ENCODE peak calls at places on chromosomes 6 and 20, in ten cellular contexts. G is HT-29; B is retina; L is transverse colon; S is SK-N-SH; Q is Jurkat, Clone E6-1; K is astrocyte of the hippocampus; D is nephron progenitor cell; Y is left ventricle myocardium inferior; R is activated T-cell treated with anti-CD3 and anti-CD28 coated beads, Interleukin-2, amount 50 U/mL, for 1 hour. I is an unnamed sample.

GRCh38 chr6:89482136-89482535 is 49.2 kb downstream of the ANKRD6 start:
- DNase-seq in K (peak), Y (no peak), B (no peak), R (no peak), Q (no peak), G (no peak), L (no peak), S (no peak), D (no peak), I (no peak)

GRCh38 chr6:83309344-83309743 is 116.2 kb downstream of the RWDD2A start:
- DNase-seq in K (peak), Q (no peak), S (no peak), D (no peak), G (no peak), L (no peak), B (no peak), Y (no peak), R (no peak), I (no peak)

GRCh38 chr6:108782231-108783041 is 65.8 kb upstream of the ARMC2 start:
- DNase-seq in Y (peak), K (peak), B (peak), G (peak), R (peak), Q (peak), D (peak), L (peak), S (peak), I (peak)

GRCh38 chr6:157428418-157429202 is 47.6 kb downstream of the ZDHHC14 start:
- DNase-seq in B (no peak), L (no peak), Q (no peak), K (no peak), D (no peak), Y (no peak), G (peak), R (no peak), S (no peak), I (no peak)

GRCh38 chr20:45087115-45087785 is 13.7 kb downstream of the KCNS1 start:
- DNase-seq in Y (no peak), G (no peak), Q (no peak), L (no peak), D (no peak), R (no peak), B (no peak), K (no peak), S (no peak), I (no peak)

GRCh38 chr6:23179994-23180393 is 610.6 kb downstream of the HDGFL1 start:
- DNase-seq in K (no peak), Y (no peak), B (no peak), G (no peak), D (no peak), S (no peak), Q (no peak), R (no peak), L (no peak), I (no peak)

GRCh38 chr6:111566873-111567517 is 38.7 kb downstream of the TRAF3IP2 start:
- DNase-seq in S (peak), B (peak), L (no peak), R (no peak), K (peak), Y (no peak), G (no peak), Q (peak), D (peak), I (no peak)

GRCh38 chr20:1075564-1075963 is 42.8 kb upstream of the PSMF1 start:
- DNase-seq in K (no peak), G (no peak), S (no peak), L (no peak), Y (no peak), B (no peak), R (no peak), D (no peak), Q (no peak), I (no peak)

GRCh38 chr6:20411953-20412352 is 10.3 kb downstream of the E2F3 start:
- DNase-seq in R (no peak), Q (no peak), Y (no peak), D (no peak), L (no peak), K (no peak), B (no peak), S (no peak), G (no peak), I (no peak)

GRCh38 chr6:121925024-121925423 is 474.4 kb upstream of the HSF2 start:
- DNase-seq in Y (no peak), B (no peak), R (no peak), D (no peak), S (no peak), K (peak), Q (no peak), L (no peak), G (no peak), I (no peak)

GRCh38 chr20:48828734-48829460 is 1.1 kb upstream of the PREX1 start:
- DNase-seq in Y (no peak), D (no peak), S (peak), B (no peak), Q (no peak), R (no peak), G (no peak), L (no peak), K (no peak), I (no peak)

GRCh38 chr6:42440027-42440426 is 11.7 kb downstream of the TRERF1 start:
- DNase-seq in Y (no peak), S (no peak), Q (no peak), D (no peak), B (no peak), R (no peak), L (no peak), G (no peak), K (no peak), I (no peak)

GRCh38 chr6:110329729-110330436 is 28.3 kb downstream of the METTL24 start:
- DNase-seq in D (peak), B (no peak), S (no peak), Q (no peak), G (peak), L (peak), K (peak), Y (no peak), R (no peak), I (no peak)

GRCh38 chr20:13231031-13231752 is 10.1 kb downstream of the ISM1 start:
- DNase-seq in B (no peak), R (peak), Q (no peak), L (no peak), S (no peak), D (no peak), Y (no peak), K (no peak), G (no peak), I (no peak)

GRCh38 chr20:3749087-3749688 is 16.7 kb downstream of the HSPA12B start:
- DNase-seq in Q (no peak), K (no peak), D (no peak), R (no peak), S (no peak), Y (no peak), B (no peak), G (no peak), L (no peak), I (no peak)

GRCh38 chr6:30810813-30811329 is 66.5 kb upstream of the IER3 start:
- DNase-seq in G (peak), B (no peak), D (no peak), L (peak), Q (no peak), K (no peak), Y (no peak), S (no peak), R (no peak), I (no peak)

GRCh38 chr20:46209930-46210671 is 92.0 kb downstream of the CD40 start:
- DNase-seq in Y (no peak), G (no peak), D (no peak), R (no peak), Q (no peak), B (no peak), S (peak), K (no peak), L (no peak), I (no peak)

GRCh38 chr20:19451591-19452295 is 239.3 kb downstream of the SLC24A3 start:
- DNase-seq in K (no peak), Q (peak), G (no peak), S (no peak), L (no peak), Y (no peak), R (no peak), B (no peak), D (no peak), I (no peak)

GRCh38 chr6:56751604-56752003 is 108.9 kb upstream of the DST start:
- DNase-seq in K (no peak), D (no peak), G (no peak), Q (no peak), B (no peak), L (no peak), S (no peak), R (no peak), Y (no peak), I (no peak)

GRCh38 chr20:40562031-40562430 is 127.0 kb downstream of the MAFB start:
- DNase-seq in R (no peak), B (no peak), D (peak), Y (no peak), K (peak), G (peak), Q (no peak), L (peak), S (no peak), I (no peak)

GRCh38 chr6:27617046-27617687 is 144.3 kb upstream of the ZNF184 start:
- DNase-seq in R (no peak), S (no peak), D (peak), Y (no peak), B (peak), Q (no peak), G (peak), K (peak), L (no peak), I (no peak)

GRCh38 chr20:49866051-49866450 is 49.3 kb downstream of the SPATA2 start:
- DNase-seq in G (no peak), Y (no peak), Q (no peak), B (no peak), L (no peak), R (no peak), K (no peak), S (no peak), D (no peak), I (no peak)

GRCh38 chr6:10441004-10441654 is 26.3 kb upstream of the TFAP2A start:
- DNase-seq in R (no peak), S (no peak), Q (no peak), G (peak), L (no peak), Y (no peak), B (no peak), D (no peak), K (peak), I (no peak)

GRCh38 chr6:15312500-15312899 is 66.6 kb downstream of the JARID2 start:
- DNase-seq in D (no peak), S (no peak), B (no peak), K (no peak), R (no peak), Y (no peak), G (no peak), L (no peak), Q (no peak), I (no peak)